ENCODE peak calls at places on chromosomes 1 and 21, in four cellular contexts. One of them, this sample, is unnamed.
A peak's percentile ranks its signal among the peaks of the same experiment; 100 is the strongest.

GRCh38 chr1:116889417-116889816 is 20.3 kb upstream of the PTGFRN start:
- DNase-seq in esophagus squamous epithelium: no peak
- DNase-seq in tibial artery: no peak
- DNase-seq in thoracic aorta: no peak
- DNase-seq in this sample: no peak

GRCh38 chr1:18238190-18238589 is 130.6 kb downstream of the IGSF21 start:
- DNase-seq in esophagus squamous epithelium: no peak
- DNase-seq in tibial artery: no peak
- DNase-seq in thoracic aorta: no peak
- DNase-seq in this sample: no peak

GRCh38 chr21:45403825-45404725 is 890 bp upstream of the COL18A1 start:
- DNase-seq in esophagus squamous epithelium: no peak
- DNase-seq in tibial artery: peak; percentile 94
- DNase-seq in thoracic aorta: peak; percentile 58
- DNase-seq in this sample: no peak

GRCh38 chr1:192439373-192440025 is 122.7 kb downstream of the RGS21 start:
- DNase-seq in esophagus squamous epithelium: no peak
- DNase-seq in tibial artery: no peak
- DNase-seq in thoracic aorta: no peak
- DNase-seq in this sample: no peak

GRCh38 chr21:35940074-35940927 is 120.0 kb downstream of the SETD4 start:
- DNase-seq in esophagus squamous epithelium: no peak
- DNase-seq in tibial artery: no peak
- DNase-seq in thoracic aorta: no peak
- DNase-seq in this sample: peak; percentile 4

GRCh38 chr1:206466840-206467649 is 3.2 kb upstream of the IKBKE start:
- DNase-seq in esophagus squamous epithelium: no peak
- DNase-seq in tibial artery: no peak
- DNase-seq in thoracic aorta: no peak
- DNase-seq in this sample: peak; percentile 41

GRCh38 chr1:87362834-87363426 is 34.2 kb downstream of the LMO4 start:
- DNase-seq in esophagus squamous epithelium: no peak
- DNase-seq in tibial artery: no peak
- DNase-seq in thoracic aorta: no peak
- DNase-seq in this sample: no peak

GRCh38 chr1:205602118-205602517 is 29.7 kb downstream of the ELK4 start:
- DNase-seq in esophagus squamous epithelium: no peak
- DNase-seq in tibial artery: no peak
- DNase-seq in thoracic aorta: no peak
- DNase-seq in this sample: no peak

GRCh38 chr1:216416488-216416887 is 6.8 kb downstream of the USH2A start:
- DNase-seq in esophagus squamous epithelium: no peak
- DNase-seq in tibial artery: no peak
- DNase-seq in thoracic aorta: no peak
- DNase-seq in this sample: no peak

GRCh38 chr1:112368198-112368597 is 27.8 kb upstream of the CTTNBP2NL start:
- DNase-seq in esophagus squamous epithelium: no peak
- DNase-seq in tibial artery: no peak
- DNase-seq in thoracic aorta: no peak
- DNase-seq in this sample: no peak

DNA sequence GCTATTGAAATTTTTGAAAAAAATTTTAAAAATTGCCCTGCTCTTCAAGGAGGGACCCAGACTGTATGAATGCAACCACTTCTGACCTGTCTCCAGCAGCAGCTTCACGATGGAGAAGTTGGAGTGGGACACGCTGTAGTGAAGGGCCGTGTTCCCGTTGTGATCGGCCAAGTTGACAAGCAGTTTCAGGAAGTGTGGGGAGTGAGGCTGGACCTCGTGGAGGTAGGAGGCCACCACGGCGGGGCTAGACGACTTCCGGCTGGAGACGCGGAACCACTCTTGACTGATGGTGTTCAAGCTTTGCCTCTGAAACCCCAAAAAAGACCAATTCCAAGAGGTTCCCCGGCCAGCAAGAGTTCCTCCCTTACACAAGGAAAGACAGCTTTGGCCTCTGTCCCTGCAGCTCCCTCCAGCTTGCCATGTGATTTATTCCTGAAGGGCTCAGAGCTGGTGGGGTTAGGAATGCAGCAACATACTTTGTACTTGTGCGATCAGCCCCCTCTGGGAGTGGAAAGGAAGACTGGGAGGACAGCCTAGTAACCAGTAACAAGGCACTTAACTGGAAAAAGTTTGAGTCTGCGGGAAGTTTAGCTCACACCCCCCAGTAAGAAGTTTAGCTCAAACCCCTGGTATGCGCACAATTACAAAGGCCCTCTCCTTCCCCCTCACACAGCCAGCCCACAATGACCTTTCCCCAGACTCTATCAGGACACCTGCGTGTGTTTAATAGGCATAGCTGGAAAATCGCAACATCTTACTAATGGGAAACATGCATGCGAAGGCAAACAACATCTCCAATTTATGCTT is 56.0 kb downstream of the KANK4 start:
- DNase-seq in esophagus squamous epithelium: no peak
- DNase-seq in tibial artery: no peak
- DNase-seq in thoracic aorta: no peak
- DNase-seq in this sample: no peak
- H3K27ac ChIP-seq in esophagus squamous epithelium: no peak overlapping the region
- H3K27ac ChIP-seq in tibial artery: no peak overlapping the region
- H3K27ac ChIP-seq in thoracic aorta: no peak overlapping the region
- H3K27ac ChIP-seq in this sample: no peak overlapping the region

DNA sequence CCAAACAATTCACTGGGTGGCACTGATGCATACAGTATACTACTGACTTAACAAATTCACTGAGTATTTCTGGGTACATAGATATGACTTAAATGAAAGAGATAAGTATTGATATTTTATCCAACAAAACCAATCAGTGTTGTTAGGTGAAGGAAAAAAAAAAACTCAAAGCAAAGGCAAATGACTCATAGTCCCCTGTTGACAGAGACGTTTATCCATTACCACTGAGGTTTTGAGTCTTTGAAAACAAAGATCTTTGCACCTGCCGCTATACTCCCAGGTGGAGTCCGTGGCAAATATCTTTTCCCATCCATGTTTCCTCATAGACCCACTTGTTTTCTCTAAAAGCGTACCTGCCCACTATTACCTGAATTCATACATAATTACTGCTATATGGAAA is 18.4 kb downstream of the DYNLT5 start:
- DNase-seq in esophagus squamous epithelium: no peak
- DNase-seq in tibial artery: no peak
- DNase-seq in thoracic aorta: no peak
- DNase-seq in this sample: no peak
- H3K27ac ChIP-seq in esophagus squamous epithelium: no peak overlapping the region
- H3K27ac ChIP-seq in tibial artery: no peak overlapping the region
- H3K27ac ChIP-seq in thoracic aorta: no peak overlapping the region
- H3K27ac ChIP-seq in this sample: no peak overlapping the region

GRCh38 chr1:19460535-19461351 is 24.6 kb downstream of the CAPZB start:
- DNase-seq in esophagus squamous epithelium: no peak
- DNase-seq in tibial artery: no peak
- DNase-seq in thoracic aorta: no peak
- DNase-seq in this sample: no peak
- H3K27ac ChIP-seq in esophagus squamous epithelium: peak overlapping the region; percentile 50
- H3K27ac ChIP-seq in tibial artery: no peak overlapping the region
- H3K27ac ChIP-seq in thoracic aorta: no peak overlapping the region
- H3K27ac ChIP-seq in this sample: no peak overlapping the region

GRCh38 chr1:220044683-220045355 is 1.5 kb downstream of the EPRS1 start:
- DNase-seq in esophagus squamous epithelium: no peak
- DNase-seq in tibial artery: no peak
- DNase-seq in thoracic aorta: no peak
- DNase-seq in this sample: no peak
- H3K27ac ChIP-seq in esophagus squamous epithelium: peak overlapping the region; percentile 89
- H3K27ac ChIP-seq in tibial artery: peak overlapping the region; percentile 92
- H3K27ac ChIP-seq in thoracic aorta: peak overlapping the region; percentile 85
- H3K27ac ChIP-seq in this sample: no peak overlapping the region

DNA sequence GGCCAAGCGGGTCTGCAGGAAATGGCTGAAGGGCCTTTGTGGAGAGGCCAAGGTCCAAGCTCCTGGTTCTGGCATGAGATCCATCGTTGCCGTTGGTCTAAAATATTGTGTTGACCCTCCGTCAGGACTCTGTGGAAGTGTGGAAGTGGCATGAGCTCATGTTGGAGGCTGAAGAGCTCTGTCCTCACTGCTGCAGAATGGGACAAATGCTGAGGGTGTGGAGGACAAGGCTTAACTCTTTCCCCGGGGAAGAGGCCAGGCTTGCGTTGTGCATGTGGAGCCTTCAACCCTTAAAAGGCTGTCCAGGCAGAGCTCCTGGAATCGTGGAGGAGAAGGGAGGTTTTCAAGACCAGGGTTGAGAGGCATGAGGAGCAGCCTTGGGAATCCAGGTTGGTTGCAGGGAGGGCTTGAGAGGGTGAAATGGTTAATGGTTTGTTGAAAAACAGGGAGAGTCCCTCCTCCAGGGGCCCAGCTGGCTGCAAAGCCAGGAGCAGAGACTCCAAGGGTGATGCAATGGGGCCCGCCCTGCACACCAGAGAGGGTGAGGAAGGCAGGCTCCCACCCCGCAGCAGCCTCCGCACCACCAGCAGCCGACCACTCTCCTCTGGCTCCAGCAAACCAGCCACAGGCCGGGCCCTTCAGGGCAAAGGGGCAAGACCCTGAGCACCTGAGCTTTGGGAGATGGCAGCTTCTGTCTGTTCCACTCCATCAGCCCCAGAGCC is 6.7 kb upstream of the AHCYL1 start:
- DNase-seq in esophagus squamous epithelium: no peak
- DNase-seq in tibial artery: peak; percentile 72
- DNase-seq in thoracic aorta: no peak
- DNase-seq in this sample: no peak
- H3K27ac ChIP-seq in esophagus squamous epithelium: peak overlapping the region; percentile 58
- H3K27ac ChIP-seq in tibial artery: peak overlapping the region; percentile 23
- H3K27ac ChIP-seq in thoracic aorta: no peak overlapping the region
- H3K27ac ChIP-seq in this sample: no peak overlapping the region

GRCh38 chr1:26278303-26278702 is 1.6 kb upstream of the SH3BGRL3 start:
- DNase-seq in esophagus squamous epithelium: no peak
- DNase-seq in tibial artery: peak; percentile 91
- DNase-seq in thoracic aorta: peak; percentile 50
- DNase-seq in this sample: no peak

GRCh38 chr1:26277719-26278118 is 2.2 kb upstream of the SH3BGRL3 start:
- DNase-seq in esophagus squamous epithelium: no peak
- DNase-seq in tibial artery: no peak
- DNase-seq in thoracic aorta: no peak
- DNase-seq in this sample: no peak

GRCh38 chr1:26279598-26280332 is at the start of gene SH3BGRL3:
- DNase-seq in esophagus squamous epithelium: no peak
- DNase-seq in tibial artery: peak; percentile 94
- DNase-seq in thoracic aorta: peak; percentile 61
- DNase-seq in this sample: peak; percentile 72

GRCh38 chr1:26280333-26281042 is 602 bp downstream of the SH3BGRL3 start:
- DNase-seq in esophagus squamous epithelium: no peak
- DNase-seq in tibial artery: peak; percentile 68
- DNase-seq in thoracic aorta: no peak
- DNase-seq in this sample: no peak

DNA sequence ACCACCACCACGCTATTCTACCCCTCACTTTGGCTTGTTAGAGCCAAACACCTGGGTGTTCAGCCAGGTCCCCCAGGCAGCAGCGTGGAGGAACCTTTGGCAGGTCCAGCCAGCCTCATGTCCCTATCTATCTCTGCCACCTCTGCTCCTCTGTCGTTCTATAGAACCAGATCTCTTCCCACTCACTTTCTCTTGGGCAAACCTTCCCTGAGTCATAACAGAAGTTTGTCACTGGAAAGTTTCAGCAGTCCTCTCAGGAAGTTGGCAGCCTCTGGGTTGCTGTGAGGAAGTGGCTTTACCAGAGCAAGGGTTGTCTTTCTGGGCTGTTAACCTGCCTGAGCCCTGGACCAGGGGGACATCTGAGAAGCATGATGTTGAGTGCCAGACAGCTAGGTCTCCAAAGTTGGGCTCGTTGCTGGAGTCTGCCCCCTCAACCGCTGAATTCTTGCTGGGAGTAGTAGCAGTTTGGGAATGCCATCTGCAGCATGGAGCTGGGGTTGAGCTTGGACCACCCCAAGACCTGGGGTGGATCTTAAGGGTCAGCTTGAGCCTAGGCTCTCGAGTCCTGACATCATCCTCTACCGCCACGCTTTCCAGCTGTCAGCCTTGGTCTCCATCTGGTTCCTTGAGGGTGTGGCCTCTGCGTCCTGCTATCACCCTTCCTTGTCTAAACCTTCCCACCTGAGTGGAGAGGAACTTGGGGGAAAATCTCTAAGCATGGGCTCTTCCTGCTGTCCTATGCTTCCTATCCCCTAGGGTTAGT is 870 bp upstream of the SH3BGRL3 start:
- DNase-seq in esophagus squamous epithelium: no peak
- DNase-seq in tibial artery: peak; percentile 87
- DNase-seq in thoracic aorta: no peak
- DNase-seq in this sample: no peak
- H3K27ac ChIP-seq in esophagus squamous epithelium: peak overlapping the region; percentile 100
- H3K27ac ChIP-seq in tibial artery: peak overlapping the region; percentile 92
- H3K27ac ChIP-seq in thoracic aorta: peak overlapping the region; percentile 98
- H3K27ac ChIP-seq in this sample: peak overlapping the region; percentile 95

DNA sequence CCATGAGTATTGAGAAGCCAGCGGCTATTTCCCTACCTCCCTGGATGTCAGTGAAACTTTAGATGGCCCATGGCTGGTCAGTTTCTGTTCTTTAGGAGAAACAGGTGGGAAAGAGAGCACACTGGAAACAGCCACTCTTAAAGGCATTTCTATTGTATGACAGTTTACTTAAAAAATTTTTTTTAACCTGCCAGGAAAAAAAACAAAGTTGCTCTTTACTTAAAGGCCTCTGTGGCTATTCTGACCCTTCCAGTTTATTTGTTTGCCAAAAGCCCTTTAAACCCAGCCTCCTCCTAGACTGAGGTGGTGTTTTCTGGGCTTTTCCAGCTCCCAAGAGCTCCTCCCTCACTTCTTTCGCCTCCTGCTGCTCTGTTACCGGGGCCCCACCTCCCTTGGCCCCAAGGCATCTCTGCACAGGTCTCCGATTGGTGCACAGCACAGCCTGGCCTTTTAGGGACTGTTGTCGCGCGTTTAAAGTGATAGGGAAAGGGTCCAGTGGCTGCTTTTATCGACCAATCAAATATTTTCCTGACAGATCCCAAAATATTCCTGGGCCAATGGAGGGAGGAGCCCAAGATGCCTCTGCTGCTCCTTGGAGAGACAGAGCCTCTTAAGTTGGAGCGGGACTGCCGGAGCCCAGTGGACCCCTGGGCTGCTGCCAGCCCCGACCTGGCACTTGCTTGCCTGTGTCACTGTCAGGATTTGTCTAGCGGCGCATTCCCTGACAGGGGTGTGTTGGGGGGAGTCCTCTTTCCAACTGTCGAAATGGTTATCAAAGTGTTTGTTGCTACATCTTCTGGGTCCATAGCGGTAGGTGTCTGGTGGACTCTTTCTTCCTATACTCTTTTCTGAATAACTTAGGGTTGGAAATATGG is at the start of gene SH3BGR:
- DNase-seq in esophagus squamous epithelium: no peak
- DNase-seq in tibial artery: peak; percentile 89
- DNase-seq in thoracic aorta: peak; percentile 53
- DNase-seq in this sample: no peak
- H3K27ac ChIP-seq in esophagus squamous epithelium: peak within 1 kb of the TSS; percentile 72
- H3K27ac ChIP-seq in tibial artery: peak within 1 kb of the TSS; percentile 67
- H3K27ac ChIP-seq in thoracic aorta: peak within 1 kb of the TSS; percentile 95
- H3K27ac ChIP-seq in this sample: peak within 1 kb of the TSS; percentile 97

DNA sequence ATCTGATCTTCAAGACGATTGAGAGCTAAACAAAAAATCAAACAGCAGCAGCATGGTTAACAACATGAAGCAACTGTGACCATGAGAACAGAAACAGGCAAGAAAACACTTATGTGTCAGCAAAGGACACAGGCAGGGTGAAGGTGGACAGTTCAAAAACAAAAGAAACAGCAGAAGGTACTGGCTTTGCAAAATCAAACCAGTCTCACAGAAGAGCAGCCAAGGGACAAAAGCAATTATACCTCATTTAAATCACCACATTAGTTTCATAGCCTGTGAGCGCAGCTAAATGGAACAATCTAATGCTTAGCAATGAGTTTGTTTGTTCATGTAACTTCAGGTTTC is 59.1 kb downstream of the CAPN2 start:
- DNase-seq in esophagus squamous epithelium: no peak
- DNase-seq in tibial artery: no peak
- DNase-seq in thoracic aorta: no peak
- DNase-seq in this sample: no peak
- H3K27ac ChIP-seq in esophagus squamous epithelium: peak overlapping the region; percentile 83
- H3K27ac ChIP-seq in tibial artery: peak overlapping the region; percentile 59
- H3K27ac ChIP-seq in thoracic aorta: peak overlapping the region; percentile 70
- H3K27ac ChIP-seq in this sample: peak overlapping the region; percentile 85